ENCODE peak calls at places on chromosomes 12 and 14, in four cellular contexts. P is astrocyte of the spinal cord; E is T-helper 2 cell treated with Interferon-gamma antibody and Interleukin-4, amounts not matched to agents 5 μg/mL and 100 μg/mL, for 36 hours; V is hippocampal formation. Z is an unnamed sample.

GRCh38 chr12:66144796-66145754 is 14.5 kb upstream of the LLPH start:
- DNase-seq in P (peak; percentile 67), E (no peak), V (no peak), Z (no peak)

GRCh38 chr14:68279777-68280233 is 460.2 kb downstream of the RAD51B start:
- DNase-seq in P (no peak), E (no peak), V (no peak), Z (no peak)

GRCh38 chr12:111340231-111340630 is 28.7 kb downstream of the PHETA1 start:
- DNase-seq in P (no peak), E (no peak), V (no peak), Z (no peak)

GRCh38 chr14:104085032-104085888 is at the start of gene ASPG:
- DNase-seq in P (no peak), E (no peak), V (no peak), Z (no peak)

GRCh38 chr12:1517007-1517406 is 77.4 kb downstream of the FBXL14 start:
- DNase-seq in P (peak; percentile 92), E (no peak), V (no peak), Z (no peak)

GRCh38 chr14:25308244-25308643 is 258.3 kb upstream of the STXBP6 start:
- DNase-seq in P (no peak), E (no peak), V (no peak), Z (no peak)

GRCh38 chr14:105066285-105067071 is 1.2 kb upstream of the GPR132 start:
- DNase-seq in P (no peak), E (no peak), V (no peak), Z (no peak)

GRCh38 chr14:104592785-104593184 is 11.8 kb downstream of the TMEM179 start:
- DNase-seq in P (no peak), E (no peak), V (no peak), Z (no peak)

GRCh38 chr12:127290251-127290650 is 976.7 kb upstream of the TMEM132C start:
- DNase-seq in P (no peak), E (no peak), V (no peak), Z (no peak)

Z was measured in amygdala.